ENCODE peak calls at places on chromosome 13, in nine cellular contexts. N, L, Z, C, T, J, F, S and A are unnamed samples.

GRCh38 chr13:112066624-112067004 is 335 bp upstream of the SOX1 start:
- DNase-seq in T (peak; percentile 52), L (peak; percentile 74), Z (peak; percentile 57), J (no peak), S (peak; percentile 86), N (peak; percentile 23), C (peak; percentile 74), F (no peak), A (peak; percentile 84)

GRCh38 chr13:109816979-109817275 is 30.5 kb upstream of the IRS2 start:
- DNase-seq in C (no peak), S (no peak), L (no peak), Z (no peak), N (no peak), J (no peak), F (peak; percentile 18), T (no peak), A (no peak)

GRCh38 chr13:31048521-31048920 is 113.2 kb downstream of the HSPH1 start:
- DNase-seq in T (no peak), N (no peak), F (peak; percentile 58), J (peak; percentile 38), S (no peak), L (no peak), Z (no peak), C (no peak), A (no peak)

GRCh38 chr13:49938921-49939320 is 2.8 kb upstream of the SPRYD7 start:
- DNase-seq in F (no peak), C (no peak), Z (no peak), J (no peak), N (no peak), L (no peak), S (no peak), T (no peak), A (peak; percentile 38)

GRCh38 chr13:32175307-32175706 is 139.9 kb downstream of the ZAR1L start:
- DNase-seq in S (no peak), T (no peak), L (no peak), C (no peak), N (no peak), J (no peak), Z (no peak), F (no peak), A (peak; percentile 54)

GRCh38 chr13:100439247-100439955 is 149.2 kb downstream of the GGACT start:
- DNase-seq in T (no peak), F (no peak), L (no peak), S (no peak), J (no peak), Z (no peak), N (no peak), C (no peak), A (no peak)

GRCh38 chr13:78160793-78161192 is 242.2 kb upstream of the EDNRB start:
- DNase-seq in C (no peak), Z (no peak), N (no peak), T (no peak), L (no peak), J (no peak), F (peak; percentile 46), S (no peak), A (no peak)

GRCh38 chr13:25872871-25873607 is 178.8 kb downstream of the SHISA2 start:
- DNase-seq in L (no peak), F (no peak), C (peak; percentile 62), S (peak; percentile 7), T (no peak), N (no peak), Z (no peak), J (no peak), A (no peak)

GRCh38 chr13:46168341-46168740 is 13.6 kb downstream of the LCP1 start:
- DNase-seq in F (no peak), Z (no peak), C (no peak), L (no peak), S (no peak), J (no peak), T (no peak), N (no peak), A (peak; percentile 77)

GRCh38 chr13:97130201-97130600 is 91.9 kb upstream of the MBNL2 start:
- DNase-seq in N (no peak), C (no peak), T (no peak), L (no peak), J (no peak), Z (no peak), F (no peak), S (no peak), A (no peak)

GRCh38 chr13:62997696-62998095 is 1582.0 kb upstream of the PCDH20 start:
- DNase-seq in Z (no peak), T (no peak), N (no peak), L (no peak), C (no peak), S (no peak), F (no peak), J (no peak), A (no peak)

GRCh38 chr13:45333973-45334922 is 6.7 kb downstream of the TPT1 start:
- DNase-seq in S (no peak), C (no peak), N (peak; percentile 25), L (no peak), T (no peak), F (no peak), Z (no peak), J (peak; percentile 45), A (no peak)

GRCh38 chr13:113076681-113077401 is 28.8 kb upstream of the F7 start:
- DNase-seq in T (no peak), J (no peak), Z (no peak), L (no peak), N (no peak), F (no peak), C (peak; percentile 38), S (no peak), A (no peak)

GRCh38 chr13:52158629-52159158 is 703 bp downstream of the NEK3 start:
- DNase-seq in T (peak; percentile 51), Z (peak; percentile 40), L (no peak), S (peak; percentile 75), F (peak; percentile 16), J (peak; percentile 2), C (peak; percentile 52), N (no peak), A (peak; percentile 70)

GRCh38 chr13:42645717-42646116 is 71.8 kb downstream of the TNFSF11 start:
- DNase-seq in F (no peak), S (no peak), L (no peak), C (no peak), T (no peak), N (no peak), J (no peak), Z (no peak), A (no peak)

GRCh38 chr13:73598021-73598712 is 536.0 kb downstream of the KLF12 start:
- DNase-seq in N (no peak), L (no peak), S (no peak), T (no peak), F (peak; percentile 4), J (no peak), C (no peak), Z (no peak), A (no peak)

GRCh38 chr13:39362652-39363390 is 240.2 kb downstream of the LHFPL6 start:
- DNase-seq in S (no peak), F (peak; percentile 1), C (no peak), J (no peak), T (no peak), N (no peak), L (no peak), Z (no peak), A (no peak)

GRCh38 chr13:43205421-43205820 is 182.0 kb downstream of the DNAJC15 start:
- DNase-seq in Z (no peak), F (no peak), T (no peak), S (no peak), L (no peak), C (no peak), N (no peak), J (no peak), A (no peak)

GRCh38 chr13:65091031-65091430 is 2139.1 kb downstream of the PCDH9 start:
- DNase-seq in L (no peak), Z (no peak), T (no peak), C (no peak), J (no peak), S (no peak), F (no peak), N (no peak), A (no peak)

GRCh38 chr13:112969692-112970338 is 801 bp downstream of the MCF2L start:
- DNase-seq in N (no peak), T (no peak), S (peak; percentile 70), C (peak; percentile 8), F (no peak), J (no peak), Z (no peak), L (no peak), A (no peak)

GRCh38 chr13:30619731-30620130 is 2.0 kb downstream of the USPL1 start:
- DNase-seq in T (no peak), N (no peak), J (peak; percentile 10), F (no peak), C (no peak), S (no peak), L (no peak), Z (no peak), A (no peak)

GRCh38 chr13:106493569-106493968 is 41.9 kb downstream of the EFNB2 start:
- DNase-seq in T (no peak), N (no peak), F (no peak), J (no peak), C (peak; percentile 53), Z (no peak), L (no peak), S (no peak), A (no peak)

GRCh38 chr13:21039097-21039800 is 22.1 kb downstream of the LATS2 start:
- DNase-seq in L (no peak), S (no peak), T (no peak), Z (no peak), J (peak; percentile 68), N (no peak), C (no peak), F (no peak), A (no peak)

GRCh38 chr13:60759499-60759898 is 362.5 kb downstream of the TDRD3 start:
- DNase-seq in F (peak; percentile 34), Z (no peak), T (no peak), S (no peak), L (no peak), N (no peak), J (peak; percentile 96), C (no peak), A (no peak)

GRCh38 chr13:75704942-75705320 is 68.8 kb downstream of the LMO7 start:
- DNase-seq in J (no peak), C (no peak), T (no peak), N (no peak), Z (no peak), S (no peak), F (peak; percentile 44), L (no peak), A (no peak)

GRCh38 chr13:99380921-99381645 is 73.9 kb upstream of the GPR183 start:
- DNase-seq in S (no peak), N (peak; percentile 31), C (no peak), F (no peak), L (no peak), T (no peak), Z (no peak), J (no peak), A (no peak)

GRCh38 chr13:24161010-24161775 is 673 bp downstream of the SPATA13 start:
- DNase-seq in T (no peak), N (peak; percentile 24), L (peak; percentile 65), S (peak; percentile 77), F (no peak), J (peak; percentile 19), Z (peak; percentile 7), C (peak; percentile 57), A (peak; percentile 27)